ENCODE peak calls at places on chromosome 2, in five cellular contexts. One of them, this sample, is unnamed.

GRCh38 chr2:171244466-171244969 is 83.8 kb upstream of the TLK1 start:
- DNase-seq in OCI-LY7: no peak
- DNase-seq in tibial artery: no peak
- DNase-seq in dorsolateral prefrontal cortex: no peak
- DNase-seq in PC-9: no peak
- DNase-seq in this sample: no peak

GRCh38 chr2:236562434-236562833 is 7.2 kb upstream of the ACKR3 start:
- DNase-seq in PC-9: no peak
- DNase-seq in tibial artery: no peak
- DNase-seq in dorsolateral prefrontal cortex: no peak
- DNase-seq in OCI-LY7: peak; percentile 17
- DNase-seq in this sample: no peak

GRCh38 chr2:30653847-30654246 is 153.4 kb downstream of the CAPN13 start:
- DNase-seq in OCI-LY7: no peak
- DNase-seq in PC-9: no peak
- DNase-seq in tibial artery: peak; percentile 46
- DNase-seq in dorsolateral prefrontal cortex: no peak
- DNase-seq in this sample: no peak

GRCh38 chr2:143473206-143473605 is 344.0 kb downstream of the ARHGAP15 start:
- DNase-seq in OCI-LY7: no peak
- DNase-seq in tibial artery: no peak
- DNase-seq in dorsolateral prefrontal cortex: no peak
- DNase-seq in PC-9: no peak
- DNase-seq in this sample: no peak

GRCh38 chr2:207759890-207760289 is 9.8 kb downstream of the FZD5 start:
- DNase-seq in dorsolateral prefrontal cortex: no peak
- DNase-seq in PC-9: no peak
- DNase-seq in OCI-LY7: no peak
- DNase-seq in tibial artery: no peak
- DNase-seq in this sample: no peak

GRCh38 chr2:217987391-217987790 is 15.4 kb downstream of the TNS1 start:
- DNase-seq in PC-9: no peak
- DNase-seq in tibial artery: peak; percentile 12
- DNase-seq in OCI-LY7: no peak
- DNase-seq in dorsolateral prefrontal cortex: no peak
- DNase-seq in this sample: no peak

GRCh38 chr2:231198291-231199173 is at the start of gene ARMC9:
- DNase-seq in PC-9: peak; percentile 78
- DNase-seq in OCI-LY7: peak; percentile 81
- DNase-seq in tibial artery: peak; percentile 56
- DNase-seq in dorsolateral prefrontal cortex: peak; percentile 57
- DNase-seq in this sample: no peak

GRCh38 chr2:215401896-215402379 is 33.9 kb downstream of the FN1 start:
- DNase-seq in OCI-LY7: no peak
- DNase-seq in tibial artery: no peak
- DNase-seq in dorsolateral prefrontal cortex: no peak
- DNase-seq in PC-9: no peak
- DNase-seq in this sample: no peak

GRCh38 chr2:132760405-132760804 is 90.4 kb upstream of the LYPD1 start:
- DNase-seq in OCI-LY7: no peak
- DNase-seq in dorsolateral prefrontal cortex: no peak
- DNase-seq in PC-9: no peak
- DNase-seq in tibial artery: no peak
- DNase-seq in this sample: no peak

GRCh38 chr2:226953826-226954225 is 118.0 kb downstream of the RHBDD1 start:
- DNase-seq in tibial artery: no peak
- DNase-seq in dorsolateral prefrontal cortex: no peak
- DNase-seq in OCI-LY7: no peak
- DNase-seq in PC-9: no peak
- DNase-seq in this sample: no peak
- H3K27ac ChIP-seq in tibial artery: peak overlapping the region; percentile 61
- H3K27ac ChIP-seq in dorsolateral prefrontal cortex: no peak overlapping the region
- H3K27ac ChIP-seq in OCI-LY7: no peak overlapping the region
- H3K27ac ChIP-seq in PC-9: no peak overlapping the region
- H3K27ac ChIP-seq in this sample: no peak overlapping the region

DNA sequence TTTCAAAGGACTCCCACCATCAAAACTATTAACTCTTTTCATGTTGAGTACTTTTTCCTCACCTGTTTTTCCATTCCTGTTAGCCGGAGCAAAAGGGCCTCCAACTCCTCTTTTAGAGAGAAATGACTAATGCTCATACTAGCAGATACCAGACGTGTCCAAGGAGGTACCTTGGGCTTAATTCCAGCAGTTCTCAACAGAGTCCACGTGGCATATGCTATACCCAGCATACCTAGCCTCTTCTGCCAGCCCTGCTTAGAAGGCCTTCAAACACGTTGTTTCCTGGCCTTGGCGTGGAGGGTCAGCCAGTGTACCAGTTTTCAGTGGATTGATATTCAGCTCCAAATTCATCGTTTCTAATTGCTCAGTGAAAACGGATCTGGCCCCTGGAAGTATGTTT is 123.9 kb downstream of the MGAT5 start:
- DNase-seq in OCI-LY7: no peak
- DNase-seq in dorsolateral prefrontal cortex: no peak
- DNase-seq in tibial artery: no peak
- DNase-seq in PC-9: no peak
- DNase-seq in this sample: no peak
- H3K27ac ChIP-seq in OCI-LY7: no peak overlapping the region
- H3K27ac ChIP-seq in dorsolateral prefrontal cortex: no peak overlapping the region
- H3K27ac ChIP-seq in tibial artery: no peak overlapping the region
- H3K27ac ChIP-seq in PC-9: no peak overlapping the region
- H3K27ac ChIP-seq in this sample: no peak overlapping the region

GRCh38 chr2:134323777-134324176 is 69.9 kb downstream of the MGAT5 start:
- DNase-seq in tibial artery: no peak
- DNase-seq in PC-9: no peak
- DNase-seq in dorsolateral prefrontal cortex: no peak
- DNase-seq in OCI-LY7: no peak
- DNase-seq in this sample: no peak

GRCh38 chr2:134327367-134327766 is 73.5 kb downstream of the MGAT5 start:
- DNase-seq in dorsolateral prefrontal cortex: no peak
- DNase-seq in OCI-LY7: no peak
- DNase-seq in tibial artery: no peak
- DNase-seq in PC-9: no peak
- DNase-seq in this sample: peak; percentile 27

GRCh38 chr2:134325696-134326095 is 71.8 kb downstream of the MGAT5 start:
- DNase-seq in dorsolateral prefrontal cortex: no peak
- DNase-seq in OCI-LY7: no peak
- DNase-seq in tibial artery: no peak
- DNase-seq in PC-9: no peak
- DNase-seq in this sample: no peak

GRCh38 chr2:134320930-134321329 is 67.1 kb downstream of the MGAT5 start:
- DNase-seq in PC-9: no peak
- DNase-seq in tibial artery: no peak
- DNase-seq in OCI-LY7: no peak
- DNase-seq in dorsolateral prefrontal cortex: no peak
- DNase-seq in this sample: no peak

DNA sequence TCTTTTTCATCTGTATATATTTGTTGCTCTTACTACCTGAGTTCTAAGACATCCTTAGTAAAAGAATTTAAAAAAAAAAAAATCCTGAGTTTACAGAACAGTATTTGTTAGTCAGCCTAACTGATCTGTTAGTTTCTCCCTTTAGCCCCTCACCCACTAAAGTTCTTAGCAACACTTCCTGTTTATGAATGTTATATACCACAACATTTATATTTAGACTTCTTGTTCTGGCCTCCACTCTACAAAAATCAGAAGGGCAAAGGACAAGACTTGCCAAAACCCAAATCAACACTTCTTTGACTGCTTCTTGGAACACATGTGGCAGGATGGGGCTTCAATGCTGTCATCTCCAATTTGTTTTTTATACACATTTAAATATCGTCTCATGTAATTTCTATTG is 71.1 kb downstream of the MGAT5 start:
- DNase-seq in tibial artery: no peak
- DNase-seq in dorsolateral prefrontal cortex: no peak
- DNase-seq in OCI-LY7: peak; percentile 18
- DNase-seq in PC-9: no peak
- DNase-seq in this sample: no peak
- H3K27ac ChIP-seq in tibial artery: no peak overlapping the region
- H3K27ac ChIP-seq in dorsolateral prefrontal cortex: no peak overlapping the region
- H3K27ac ChIP-seq in OCI-LY7: no peak overlapping the region
- H3K27ac ChIP-seq in PC-9: no peak overlapping the region
- H3K27ac ChIP-seq in this sample: no peak overlapping the region

DNA sequence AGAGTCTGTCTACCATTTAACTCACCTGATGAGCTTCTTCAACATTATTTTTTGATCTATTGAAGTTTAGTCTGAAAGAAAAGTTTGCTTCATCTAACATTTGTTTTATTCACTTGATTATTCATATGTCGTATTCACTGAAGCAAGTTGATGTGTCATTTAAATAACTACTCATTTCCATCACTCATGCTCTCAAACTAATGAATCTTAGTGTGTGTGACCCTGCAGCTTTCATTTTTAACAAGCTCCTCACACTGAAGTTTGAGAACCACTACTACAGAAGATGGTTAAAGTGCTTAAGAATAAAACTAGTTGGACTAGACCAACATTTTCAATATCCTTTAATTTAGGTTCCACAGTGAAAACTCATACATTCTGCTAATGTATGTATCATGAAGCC is 1.8 kb upstream of the ABI2 start:
- DNase-seq in PC-9: no peak
- DNase-seq in dorsolateral prefrontal cortex: no peak
- DNase-seq in OCI-LY7: no peak
- DNase-seq in tibial artery: no peak
- DNase-seq in this sample: no peak
- H3K27ac ChIP-seq in PC-9: no peak overlapping the region
- H3K27ac ChIP-seq in dorsolateral prefrontal cortex: no peak overlapping the region
- H3K27ac ChIP-seq in OCI-LY7: no peak overlapping the region
- H3K27ac ChIP-seq in tibial artery: no peak overlapping the region
- H3K27ac ChIP-seq in this sample: no peak overlapping the region

GRCh38 chr2:237618449-237618848 is 8.9 kb upstream of the LRRFIP1 start:
- DNase-seq in OCI-LY7: no peak
- DNase-seq in tibial artery: no peak
- DNase-seq in PC-9: no peak
- DNase-seq in dorsolateral prefrontal cortex: no peak
- DNase-seq in this sample: no peak

GRCh38 chr2:237616373-237617304 is 10.7 kb upstream of the LRRFIP1 start:
- DNase-seq in tibial artery: no peak
- DNase-seq in dorsolateral prefrontal cortex: no peak
- DNase-seq in OCI-LY7: no peak
- DNase-seq in PC-9: no peak
- DNase-seq in this sample: no peak

GRCh38 chr2:237614151-237614720 is 13.2 kb upstream of the LRRFIP1 start:
- DNase-seq in dorsolateral prefrontal cortex: no peak
- DNase-seq in PC-9: peak; percentile 91
- DNase-seq in OCI-LY7: no peak
- DNase-seq in tibial artery: no peak
- DNase-seq in this sample: no peak

GRCh38 chr2:237615631-237616249 is 11.6 kb upstream of the LRRFIP1 start:
- DNase-seq in dorsolateral prefrontal cortex: no peak
- DNase-seq in OCI-LY7: no peak
- DNase-seq in PC-9: no peak
- DNase-seq in tibial artery: no peak
- DNase-seq in this sample: no peak

GRCh38 chr2:237617305-237617982 is 9.9 kb upstream of the LRRFIP1 start:
- DNase-seq in dorsolateral prefrontal cortex: no peak
- DNase-seq in tibial artery: no peak
- DNase-seq in OCI-LY7: no peak
- DNase-seq in PC-9: no peak
- DNase-seq in this sample: no peak
- H3K27ac ChIP-seq in dorsolateral prefrontal cortex: peak overlapping the region; percentile 87
- H3K27ac ChIP-seq in tibial artery: peak overlapping the region; percentile 76
- H3K27ac ChIP-seq in OCI-LY7: no peak overlapping the region
- H3K27ac ChIP-seq in PC-9: no peak overlapping the region
- H3K27ac ChIP-seq in this sample: no peak overlapping the region

GRCh38 chr2:169823996-169824372 is 721 bp downstream of the METTL5 start:
- DNase-seq in tibial artery: no peak
- DNase-seq in OCI-LY7: no peak
- DNase-seq in PC-9: no peak
- DNase-seq in dorsolateral prefrontal cortex: no peak
- DNase-seq in this sample: no peak
- H3K27ac ChIP-seq in tibial artery: peak overlapping the region; percentile 74
- H3K27ac ChIP-seq in OCI-LY7: peak overlapping the region; percentile 24
- H3K27ac ChIP-seq in PC-9: no peak overlapping the region
- H3K27ac ChIP-seq in dorsolateral prefrontal cortex: peak overlapping the region; percentile 82
- H3K27ac ChIP-seq in this sample: peak overlapping the region; percentile 86

This sample was measured in epithelial cell of prostate.